ENCODE peak calls at places on chromosomes 11 and 22, in ten cellular contexts. P, T, A, S, G, N, F, J, D and O are unnamed samples.

GRCh38 chr11:65290448-65291165 is 24.1 kb upstream of the CDC42EP2 start:
- DNase-seq in D (no peak), P (no peak), S (no peak), A (no peak), J (no peak), G (peak), T (peak), N (no peak), F (peak), O (no peak)

GRCh38 chr22:26399288-26399687 is 29.8 kb upstream of the ASPHD2 start:
- DNase-seq in D (no peak), S (no peak), T (no peak), P (no peak), J (no peak), G (no peak), A (no peak), F (no peak), N (no peak), O (no peak)

GRCh38 chr11:17613428-17613962 is 66.4 kb downstream of the OTOG start:
- DNase-seq in J (no peak), S (no peak), F (no peak), N (no peak), T (no peak), G (no peak), A (no peak), P (no peak), D (no peak), O (no peak)

GRCh38 chr11:12454782-12455181 is 77.4 kb downstream of the PARVA start:
- DNase-seq in N (no peak), S (no peak), F (no peak), A (no peak), T (no peak), P (no peak), D (no peak), J (no peak), G (no peak), O (no peak)

GRCh38 chr11:6357222-6357621 is 33.1 kb upstream of the SMPD1 start:
- DNase-seq in P (no peak), S (no peak), T (no peak), G (no peak), F (peak), N (no peak), J (peak), A (peak), D (no peak), O (no peak)

GRCh38 chr11:504053-504993 is 2.7 kb downstream of the RNH1 start:
- DNase-seq in S (no peak), G (peak), A (no peak), T (no peak), D (no peak), F (peak), N (no peak), J (peak), P (no peak), O (no peak)

GRCh38 chr22:49207008-49207775 is 620.5 kb downstream of the BRD1 start:
- DNase-seq in P (no peak), D (no peak), T (no peak), S (peak), J (no peak), F (no peak), A (no peak), G (no peak), N (no peak), O (peak)

GRCh38 chr11:120432056-120433018 is 79.2 kb upstream of the GRIK4 start:
- DNase-seq in T (no peak), S (no peak), P (no peak), A (peak), N (no peak), D (peak), J (peak), F (peak), G (peak), O (no peak)

GRCh38 chr11:61516675-61517516 is 8.3 kb downstream of the LRRC10B start:
- DNase-seq in J (peak), D (peak), P (no peak), F (peak), T (no peak), S (peak), A (peak), N (peak), G (peak), O (peak)

GRCh38 chr22:44392446-44392921 is 79.7 kb upstream of the SHISAL1 start:
- DNase-seq in F (no peak), J (peak), A (no peak), D (no peak), S (no peak), G (no peak), T (no peak), P (no peak), N (no peak), O (peak)

GRCh38 chr11:123407124-123407995 is 22.7 kb upstream of the GRAMD1B start:
- DNase-seq in N (peak), P (peak), T (no peak), S (peak), D (peak), G (peak), J (peak), F (peak), A (peak), O (peak)